ENCODE peak calls at places on chromosome 1, in five cellular contexts. L is GM20000, T is stomach, X is ovary, J is Calu3. Y is an unnamed sample.

GRCh38 chr1:1421907-1422464 is 910 bp upstream of the ANKRD65 start:
- DNase-seq in T (no peak), J (no peak), L (peak), X (no peak), Y (no peak)

GRCh38 chr1:237799762-237800474 is 90.8 kb downstream of the ZP4 start:
- DNase-seq in X (no peak), J (peak), T (peak), L (peak), Y (peak)

GRCh38 chr1:193730017-193730416 is 543.6 kb upstream of the B3GALT2 start:
- DNase-seq in L (no peak), J (no peak), X (no peak), T (no peak), Y (no peak)

GRCh38 chr1:169795687-169796086 is 980 bp upstream of the METTL18 start:
- DNase-seq in L (no peak), J (no peak), T (no peak), X (no peak), Y (no peak)

GRCh38 chr1:64471724-64472276 is 1.9 kb downstream of the CACHD1 start:
- DNase-seq in X (peak), L (no peak), J (no peak), T (no peak), Y (no peak)

GRCh38 chr1:117567976-117568375 is 37.9 kb upstream of the TENT5C start:
- DNase-seq in L (no peak), X (no peak), J (no peak), T (no peak), Y (no peak)

GRCh38 chr1:113141650-113142473 is 68.9 kb downstream of the LRIG2 start:
- DNase-seq in X (no peak), L (no peak), T (no peak), J (no peak), Y (no peak)

GRCh38 chr1:235067396-235068154 is 61.1 kb downstream of the TOMM20 start:
- DNase-seq in T (peak), L (no peak), J (peak), X (peak), Y (no peak)

GRCh38 chr1:224856973-224857372 is 72.5 kb upstream of the DNAH14 start:
- DNase-seq in J (no peak), X (no peak), T (no peak), L (no peak), Y (no peak)

GRCh38 chr1:218464871-218465270 is 119.7 kb downstream of the TGFB2 start:
- DNase-seq in L (no peak), T (no peak), X (no peak), J (no peak), Y (no peak)

GRCh38 chr1:99445486-99445885 is 181.2 kb downstream of the PLPPR4 start:
- DNase-seq in L (no peak), T (no peak), X (no peak), J (no peak), Y (no peak)

GRCh38 chr1:51636765-51637522 is 20.1 kb downstream of the OSBPL9 start:
- DNase-seq in J (peak), L (no peak), X (peak), T (no peak), Y (no peak)

GRCh38 chr1:147586412-147586811 is 45.1 kb downstream of the BCL9 start:
- DNase-seq in X (no peak), T (no peak), L (no peak), J (no peak), Y (no peak)

GRCh38 chr1:165857046-165857801 is 29.8 kb downstream of the UCK2 start:
- DNase-seq in X (no peak), J (no peak), L (peak), T (no peak), Y (peak)

GRCh38 chr1:63698001-63698838 is 75.6 kb upstream of the ROR1 start:
- DNase-seq in L (no peak), X (peak), J (peak), T (peak), Y (no peak)

GRCh38 chr1:8345621-8346415 is 27.9 kb downstream of the SLC45A1 start:
- DNase-seq in L (no peak), J (no peak), X (no peak), T (no peak), Y (no peak)

GRCh38 chr1:7101187-7101586 is 315.9 kb downstream of the CAMTA1 start:
- DNase-seq in T (no peak), J (no peak), L (no peak), X (no peak), Y (no peak)

GRCh38 chr1:26787381-26787705 is 407 bp upstream of the PIGV start:
- DNase-seq in T (peak), X (no peak), J (no peak), L (peak), Y (peak)

GRCh38 chr1:156104065-156104810 is 10.3 kb upstream of the LMNA start:
- DNase-seq in J (peak), L (peak), X (peak), T (peak), Y (no peak)

GRCh38 chr1:152448095-152448494 is 34.0 kb upstream of the CRNN start:
- DNase-seq in J (no peak), T (no peak), X (no peak), L (no peak), Y (no peak)

GRCh38 chr1:39387452-39387851 is 104.0 kb upstream of the BMP8A start:
- DNase-seq in J (peak), X (no peak), T (no peak), L (no peak), Y (no peak)

GRCh38 chr1:5878938-5879337 is 113.3 kb downstream of the NPHP4 start:
- DNase-seq in T (no peak), L (no peak), J (no peak), X (no peak), Y (no peak)

GRCh38 chr1:68174173-68175113 is 57.9 kb downstream of the WLS start:
- DNase-seq in T (peak), L (no peak), J (peak), X (peak), Y (no peak)

GRCh38 chr1:181104790-181105133 is 16.3 kb downstream of the IER5 start:
- DNase-seq in L (peak), T (no peak), J (peak), X (peak), Y (peak)

GRCh38 chr1:26161408-26162219 is 2.7 kb downstream of the FAM110D start:
- DNase-seq in L (peak), J (peak), T (peak), X (peak), Y (peak)

GRCh38 chr1:94690033-94690712 is 130.0 kb upstream of the SLC44A3 start:
- DNase-seq in T (no peak), X (no peak), L (no peak), J (no peak), Y (no peak)

GRCh38 chr1:184791199-184791935 is 36.7 kb upstream of the EDEM3 start:
- DNase-seq in T (no peak), X (no peak), L (no peak), J (no peak), Y (no peak)

GRCh38 chr1:160646711-160647328 is at the start of gene SLAMF1:
- DNase-seq in L (peak), J (no peak), T (no peak), X (no peak), Y (no peak)

GRCh38 chr1:24292887-24293286 is 26.3 kb upstream of the GRHL3 start:
- DNase-seq in J (no peak), T (no peak), X (no peak), L (no peak), Y (no peak)

GRCh38 chr1:24294228-24294672 is 24.9 kb upstream of the GRHL3 start:
- DNase-seq in L (no peak), X (peak), J (no peak), T (no peak), Y (no peak)

GRCh38 chr1:24295547-24295946 is 23.6 kb upstream of the GRHL3 start:
- DNase-seq in L (no peak), X (no peak), T (no peak), J (no peak), Y (no peak)

GRCh38 chr1:24293392-24294227 is 25.5 kb upstream of the GRHL3 start:
- DNase-seq in L (no peak), T (no peak), X (no peak), J (no peak), Y (no peak)

GRCh38 chr1:24294757-24295371 is 24.3 kb upstream of the GRHL3 start:
- DNase-seq in J (no peak), L (no peak), T (peak), X (peak), Y (no peak)
- TF ChIP-seq CTCF in J (no peak), L (no peak), T (no peak), X (no peak), Y (no peak)

DNA sequence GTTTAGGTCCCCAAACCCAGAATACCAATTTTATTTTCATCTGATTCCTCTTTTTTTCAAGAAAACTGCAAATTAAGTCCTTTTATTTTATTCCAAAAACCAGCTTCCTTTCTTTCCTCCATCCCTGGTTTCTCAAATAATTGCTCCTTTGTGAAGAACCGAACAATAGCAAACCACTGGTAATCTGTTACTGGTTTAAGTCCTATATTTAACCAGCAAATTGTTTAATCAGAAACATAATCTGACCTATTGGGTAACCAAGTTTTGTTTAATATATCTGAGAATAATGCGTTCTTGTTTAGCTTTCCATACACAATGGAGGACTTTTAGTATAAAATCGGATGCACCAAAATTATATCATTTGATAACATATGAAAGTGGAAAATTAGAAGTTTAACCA is 13.2 kb upstream of the DDR2 start:
- DNase-seq in J (no peak), L (no peak), X (no peak), T (no peak), Y (no peak)
- TF ChIP-seq CTCF in J (no peak), L (no peak), X (no peak), T (no peak), Y (no peak)

DNA sequence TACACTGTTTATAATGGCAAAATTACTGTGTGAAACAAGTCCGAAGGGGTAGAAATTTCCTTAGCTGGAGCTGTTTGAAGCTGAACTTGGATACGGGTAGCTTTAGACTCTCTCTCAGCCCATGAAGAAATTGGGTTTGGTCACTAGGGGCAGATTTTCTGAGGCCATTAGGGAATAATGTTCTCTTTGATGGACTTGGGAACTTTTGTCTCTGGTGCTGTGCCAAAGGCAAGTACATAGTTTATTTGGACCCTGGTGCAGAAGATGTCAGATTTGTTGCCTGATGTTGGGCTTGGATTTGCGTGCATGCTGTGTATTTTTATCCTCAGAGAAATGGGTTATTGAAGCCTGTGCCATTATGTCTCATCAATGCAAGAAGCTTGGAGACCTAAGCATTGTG is 109.6 kb downstream of the VPS13D start:
- DNase-seq in X (no peak), L (no peak), T (no peak), J (no peak), Y (no peak)
- TF ChIP-seq CTCF in X (no peak), L (no peak), T (no peak), J (no peak), Y (no peak)

DNA sequence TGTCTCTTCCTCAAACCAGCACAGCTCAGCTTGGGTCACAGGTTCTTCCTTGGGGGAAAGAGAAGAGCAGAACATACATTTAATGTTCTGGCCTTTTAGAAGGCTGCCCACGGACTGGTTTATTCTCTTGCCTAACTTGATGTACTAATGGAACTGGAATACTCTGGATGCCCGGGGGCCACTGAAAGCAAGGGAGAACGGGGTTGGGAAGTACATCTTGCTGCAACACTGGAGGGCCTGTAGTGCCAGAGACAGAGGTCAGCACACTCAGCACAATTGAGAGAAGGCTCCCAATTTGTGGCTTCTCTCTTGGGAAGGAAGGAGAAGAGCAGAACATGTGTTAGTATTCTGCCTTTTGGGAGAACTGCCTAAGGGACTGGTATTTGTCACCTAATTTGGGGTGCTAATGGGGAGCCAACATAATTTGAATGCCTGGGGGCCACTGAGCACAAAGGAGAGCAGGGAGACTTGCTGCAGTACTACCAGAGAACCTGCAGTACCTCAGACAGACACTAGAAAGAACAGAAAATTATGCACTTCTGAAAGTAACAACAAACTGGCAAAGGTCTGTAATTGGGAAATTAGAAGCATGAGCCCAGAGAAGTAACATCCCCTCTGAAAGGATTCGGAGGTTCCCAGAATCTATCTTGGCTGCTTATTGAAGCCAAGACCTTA is 14.1 kb downstream of the ZNF691 start:
- DNase-seq in T (no peak), X (no peak), L (no peak), J (no peak), Y (no peak)
- TF ChIP-seq CTCF in T (no peak), X (no peak), L (no peak), J (no peak), Y (no peak)

GRCh38 chr1:70146488-70146887 is 58.9 kb downstream of the LRRC40 start:
- DNase-seq in J (no peak), T (no peak), L (no peak), X (no peak), Y (no peak)

GRCh38 chr1:70153739-70154138 is 51.6 kb downstream of the LRRC40 start:
- DNase-seq in J (no peak), T (no peak), X (no peak), L (no peak), Y (no peak)

GRCh38 chr1:70150444-70150843 is 54.9 kb downstream of the LRRC40 start:
- DNase-seq in T (no peak), X (no peak), L (no peak), J (no peak), Y (no peak)
- TF ChIP-seq CTCF in T (no peak), X (no peak), L (no peak), J (no peak), Y (no peak)

GRCh38 chr1:109112056-109112651 is 1.8 kb upstream of the ELAPOR1 start:
- DNase-seq in X (no peak), J (no peak), L (peak), T (no peak), Y (peak)
- TF ChIP-seq CTCF in X (no peak), J (no peak), L (no peak), T (no peak), Y (no peak)

GRCh38 chr1:59429651-59430050 is 132.8 kb downstream of the FGGY start:
- DNase-seq in T (no peak), J (no peak), X (no peak), L (no peak), Y (no peak)
- TF ChIP-seq CTCF in T (no peak), J (no peak), X (no peak), L (no peak), Y (no peak)

DNA sequence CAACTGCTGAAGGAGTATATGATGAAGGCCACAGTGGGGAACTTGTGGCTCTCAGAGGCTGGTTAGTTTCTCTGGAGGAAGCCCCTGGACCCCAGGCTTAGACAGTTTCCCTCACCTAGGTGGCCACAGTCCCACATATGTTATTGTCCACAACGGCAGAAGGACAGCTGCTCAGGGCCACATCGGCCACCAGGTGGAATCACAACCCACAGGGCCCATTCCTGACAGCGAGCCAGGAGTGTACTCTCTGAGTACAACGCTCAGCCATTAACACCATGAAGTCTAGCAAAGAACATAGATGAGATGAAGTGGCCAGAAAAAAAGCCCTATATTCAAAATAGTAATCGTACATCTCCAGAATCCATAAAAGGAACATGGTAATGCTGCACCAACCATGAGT is 383.1 kb downstream of the HHAT start:
- DNase-seq in X (no peak), T (no peak), L (no peak), J (peak), Y (no peak)
- TF ChIP-seq CTCF in X (no peak), T (no peak), L (no peak), J (peak), Y (no peak)

Y was measured in GM13976.